ENCODE peak calls at places on chromosomes 3 and 15, in four cellular contexts. Q is right lobe of liver, R is SK-N-SH, E is fibroblast of lung. T is an unnamed sample.

GRCh38 chr3:59566481-59566975 is 516.7 kb upstream of the CFAP20DC start:
- DNase-seq in R (no peak), E (no peak), Q (no peak), T (no peak)

GRCh38 chr15:62648954-62649353 is 393.6 kb upstream of the TPM1 start:
- DNase-seq in Q (no peak), R (no peak), E (peak), T (no peak)

GRCh38 chr3:67000006-67000405 is 1.9 kb downstream of the KBTBD8 start:
- DNase-seq in R (no peak), E (peak), Q (no peak), T (peak)

GRCh38 chr15:93358171-93359036 is 269.4 kb upstream of the RGMA start:
- DNase-seq in R (no peak), E (no peak), Q (no peak), T (no peak)

GRCh38 chr15:69154684-69155083 is 5.8 kb upstream of the GLCE start:
- DNase-seq in Q (no peak), E (peak), R (no peak), T (peak)

GRCh38 chr15:57138260-57138895 is 219.9 kb downstream of the TCF12 start:
- DNase-seq in E (peak), Q (no peak), R (peak), T (peak)

GRCh38 chr3:125507128-125507527 is 12.9 kb downstream of the SNX4 start:
- DNase-seq in Q (no peak), R (no peak), E (no peak), T (no peak)

GRCh38 chr3:81974754-81975153 is 213.3 kb upstream of the GBE1 start:
- DNase-seq in E (no peak), Q (no peak), R (no peak), T (no peak)

GRCh38 chr15:63075072-63075995 is 32.8 kb downstream of the TPM1 start:
- DNase-seq in R (no peak), E (peak), Q (no peak), T (no peak)

GRCh38 chr15:63970723-63971426 is 75.4 kb downstream of the DAPK2 start:
- DNase-seq in R (no peak), Q (peak), E (no peak), T (no peak)

GRCh38 chr3:3907023-3907422 is 107.8 kb downstream of the LRRN1 start:
- DNase-seq in R (no peak), Q (no peak), E (no peak), T (peak)

GRCh38 chr15:100900136-100900894 is 18.8 kb upstream of the LRRK1 start:
- DNase-seq in R (no peak), E (no peak), Q (peak), T (no peak)

GRCh38 chr3:106130384-106131084 is 261.7 kb upstream of the CBLB start:
- DNase-seq in Q (no peak), E (peak), R (no peak), T (peak)

GRCh38 chr15:56358604-56359003 is 6.6 kb upstream of the TEX9 start:
- DNase-seq in R (no peak), Q (no peak), E (no peak), T (no peak)

GRCh38 chr15:25391971-25392733 is 46.7 kb downstream of the UBE3A start:
- DNase-seq in R (no peak), Q (no peak), E (peak), T (peak)

GRCh38 chr3:32117324-32117723 is 10.9 kb downstream of the GPD1L start:
- DNase-seq in Q (no peak), E (no peak), R (no peak), T (no peak)

GRCh38 chr3:143084856-143085731 is 34.5 kb upstream of the CHST2 start:
- DNase-seq in Q (no peak), E (no peak), R (no peak), T (peak)

GRCh38 chr3:129343643-129344360 is 65.1 kb downstream of the HMCES start:
- DNase-seq in Q (no peak), E (peak), R (no peak), T (peak)

GRCh38 chr3:41569632-41570338 is 370.5 kb downstream of the CTNNB1 start:
- DNase-seq in R (no peak), Q (no peak), E (no peak), T (no peak)

GRCh38 chr15:31439328-31439727 is 112.7 kb downstream of the KLF13 start:
- DNase-seq in E (no peak), Q (no peak), R (no peak), T (peak)

GRCh38 chr15:89197503-89197971 is 23.8 kb downstream of the RLBP1 start:
- DNase-seq in R (no peak), Q (no peak), E (no peak), T (no peak)

GRCh38 chr15:89198196-89198595 is 23.2 kb downstream of the RLBP1 start:
- DNase-seq in E (no peak), R (no peak), Q (no peak), T (no peak)

GRCh38 chr15:89195836-89196235 is 25.5 kb downstream of the RLBP1 start:
- DNase-seq in R (no peak), E (no peak), Q (peak), T (peak)

GRCh38 chr15:89196241-89196640 is 25.1 kb downstream of the RLBP1 start:
- DNase-seq in R (no peak), E (no peak), Q (no peak), T (peak)

GRCh38 chr15:89196994-89197393 is 24.4 kb downstream of the RLBP1 start:
- DNase-seq in R (no peak), E (no peak), Q (peak), T (no peak)
- H3K27ac ChIP-seq in R (no peak), E (no peak), Q (no peak), T (peak)

DNA sequence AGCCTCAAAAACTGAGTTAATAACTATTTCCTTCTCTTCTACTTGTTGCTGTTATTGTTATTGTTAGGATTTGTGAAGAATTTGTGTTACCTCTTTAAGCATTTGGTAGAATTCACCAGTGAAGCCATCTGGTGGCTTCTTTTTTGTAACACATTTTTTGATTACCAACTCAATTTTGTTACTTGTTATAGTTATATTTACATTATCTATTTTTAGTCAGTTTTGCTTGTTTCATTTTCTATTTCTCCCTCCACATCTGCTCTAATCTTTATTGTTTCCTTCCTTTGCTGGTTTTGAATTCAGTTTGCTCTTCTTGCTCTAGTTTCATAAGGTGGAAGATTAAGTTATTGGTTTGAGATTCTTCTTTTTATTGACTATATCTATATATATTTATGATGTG is 3.7 kb upstream of the SLC9C1 start:
- DNase-seq in R (no peak), E (no peak), Q (no peak), T (no peak)
- H3K27ac ChIP-seq in R (no peak), E (no peak), Q (no peak), T (no peak)

GRCh38 chr3:6806991-6807390 is 53.9 kb upstream of the GRM7 start:
- DNase-seq in R (no peak), E (no peak), Q (no peak), T (no peak)
- H3K27ac ChIP-seq in R (no peak), E (no peak), Q (no peak), T (no peak)

GRCh38 chr3:197302696-197303341 is 4.4 kb upstream of the DLG1 start:
- DNase-seq in E (no peak), Q (no peak), R (no peak), T (peak)
- H3K27ac ChIP-seq in E (no peak), Q (no peak), R (no peak), T (peak)

GRCh38 chr15:28991236-28992171 is 105.7 kb downstream of the APBA2 start:
- DNase-seq in E (no peak), Q (no peak), R (no peak), T (no peak)
- H3K27ac ChIP-seq in E (no peak), Q (no peak), R (no peak), T (no peak)

GRCh38 chr15:48996276-48996675 is 32.6 kb upstream of the SHC4 start:
- DNase-seq in R (no peak), E (no peak), Q (no peak), T (no peak)

GRCh38 chr15:48989175-48989574 is 25.5 kb upstream of the SHC4 start:
- DNase-seq in E (no peak), R (no peak), Q (no peak), T (no peak)

GRCh38 chr15:48992096-48992495 is 28.4 kb upstream of the SHC4 start:
- DNase-seq in Q (no peak), E (no peak), R (no peak), T (no peak)

GRCh38 chr15:48992545-48992944 is 28.8 kb upstream of the SHC4 start:
- DNase-seq in Q (no peak), E (no peak), R (no peak), T (no peak)

DNA sequence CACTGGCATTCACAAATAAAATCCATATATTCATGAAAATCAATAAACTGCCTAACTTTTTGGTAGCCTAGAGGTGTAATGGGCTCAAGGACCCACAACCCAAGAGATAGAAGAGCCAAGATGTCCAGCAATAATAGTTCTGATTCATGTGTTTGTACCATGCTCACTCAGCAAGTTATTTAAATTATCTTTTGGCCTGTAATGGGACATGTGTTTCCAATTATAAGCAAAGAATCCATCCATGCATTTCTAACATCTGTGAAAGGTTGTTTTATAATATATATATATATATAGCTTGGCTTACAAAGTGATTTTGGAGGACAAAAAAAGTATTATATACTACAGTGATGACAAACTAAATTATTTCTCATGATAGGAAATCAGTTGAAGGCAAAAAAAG is 29.7 kb upstream of the SHC4 start:
- DNase-seq in Q (no peak), R (peak), E (no peak), T (no peak)
- H3K27ac ChIP-seq in Q (no peak), R (peak), E (no peak), T (no peak)